ENCODE peak calls at places on chromosomes 4 and X, in eight cellular contexts. U, F, H, G, V, Y, S and P are unnamed samples.

GRCh38 chrX:44157293-44157692 is 184.1 kb upstream of the NDP start:
- DNase-seq in H (no peak), G (no peak), S (no peak), F (no peak), U (no peak), V (no peak), Y (no peak), P (no peak)

GRCh38 chrX:97597954-97598353 is 714.2 kb downstream of the RPA4 start:
- DNase-seq in S (no peak), Y (no peak), V (no peak), H (no peak), F (no peak), U (no peak), G (no peak), P (no peak)

GRCh38 chr4:54525602-54526001 is 132.2 kb upstream of the KIT start:
- DNase-seq in V (no peak), G (no peak), H (peak), F (peak), Y (no peak), S (no peak), U (peak), P (no peak)

GRCh38 chr4:184653650-184654049 is 4.1 kb downstream of the PRIMPOL start:
- DNase-seq in G (no peak), Y (no peak), U (peak), V (no peak), H (peak), S (no peak), F (no peak), P (no peak)

GRCh38 chr4:162659716-162660115 is 495.9 kb upstream of the FSTL5 start:
- DNase-seq in F (no peak), G (no peak), S (no peak), H (no peak), Y (no peak), V (no peak), U (no peak), P (no peak)

GRCh38 chr4:189396435-189396834 is 544.2 kb upstream of the FRG1 start:
- DNase-seq in S (no peak), U (no peak), G (no peak), Y (no peak), F (no peak), H (no peak), V (no peak), P (no peak)

GRCh38 chrX:7927259-7928167 is at the start of gene PNPLA4:
- DNase-seq in Y (peak), G (peak), F (peak), H (peak), S (peak), U (peak), V (peak), P (peak)

GRCh38 chr4:128153795-128154194 is 92.7 kb downstream of the LARP1B start:
- DNase-seq in S (no peak), H (no peak), U (no peak), G (no peak), Y (no peak), V (no peak), F (no peak), P (no peak)

GRCh38 chrX:13077168-13077567 is 32.7 kb upstream of the FAM9C start:
- DNase-seq in S (no peak), H (no peak), V (no peak), U (no peak), F (peak), G (no peak), Y (no peak), P (no peak)

GRCh38 chr4:107468812-107469211 is 251.2 kb downstream of the PAPSS1 start:
- DNase-seq in V (no peak), F (no peak), S (no peak), H (peak), Y (no peak), U (no peak), G (no peak), P (no peak)

GRCh38 chr4:10738826-10739489 is 54.4 kb upstream of the CLNK start:
- DNase-seq in V (no peak), S (no peak), Y (no peak), H (peak), G (no peak), U (no peak), F (peak), P (no peak)

GRCh38 chrX:114583646-114584433 is at the start of gene HTR2C:
- DNase-seq in H (no peak), F (no peak), G (no peak), V (no peak), U (no peak), Y (no peak), S (no peak), P (no peak)

GRCh38 chr4:183444953-183445543 is 612 bp downstream of the CDKN2AIP start:
- DNase-seq in G (peak), Y (peak), H (no peak), U (no peak), F (no peak), S (peak), V (peak), P (no peak)

GRCh38 chr4:5772528-5773270 is 61.7 kb downstream of the EVC start:
- DNase-seq in U (no peak), V (peak), Y (peak), H (no peak), F (no peak), S (no peak), G (no peak), P (no peak)

GRCh38 chr4:20487446-20487845 is 212.8 kb upstream of the PACRGL start:
- DNase-seq in S (no peak), H (peak), U (peak), V (no peak), Y (no peak), G (no peak), F (no peak), P (no peak)

GRCh38 chr4:150302553-150302952 is 224.3 kb downstream of the DCLK2 start:
- DNase-seq in Y (no peak), U (peak), G (no peak), S (no peak), H (peak), V (no peak), F (peak), P (no peak)

GRCh38 chr4:27239651-27240050 is 379.0 kb downstream of the STIM2 start:
- DNase-seq in G (no peak), S (no peak), U (no peak), Y (no peak), V (no peak), F (peak), H (peak), P (no peak)

GRCh38 chrX:85963736-85964135 is 83.6 kb downstream of the CHM start:
- DNase-seq in V (no peak), S (no peak), Y (no peak), G (no peak), U (peak), H (peak), F (peak), P (no peak)

GRCh38 chr4:129146639-129147038 is 50.7 kb downstream of the C4orf33 start:
- DNase-seq in G (no peak), S (no peak), U (no peak), V (no peak), Y (no peak), H (no peak), F (no peak), P (no peak)

GRCh38 chr4:5943561-5943960 is 50.7 kb upstream of the CRMP1 start:
- DNase-seq in S (no peak), H (no peak), V (no peak), F (no peak), G (no peak), Y (no peak), U (no peak), P (no peak)

GRCh38 chr4:138904793-138905192 is 110.8 kb upstream of the NOCT start:
- DNase-seq in V (no peak), H (no peak), G (no peak), Y (no peak), S (no peak), F (no peak), U (no peak), P (no peak)

GRCh38 chrX:101462892-101463291 is 22.4 kb upstream of the ARMCX4 start:
- DNase-seq in Y (no peak), F (peak), S (no peak), G (peak), V (peak), U (no peak), H (peak), P (peak)

GRCh38 chr4:151418385-151418784 is 9.4 kb downstream of the FHIP1A start:
- DNase-seq in V (no peak), S (no peak), G (no peak), Y (no peak), U (peak), H (peak), F (peak), P (peak)

GRCh38 chr4:92050875-92051274 is 252.9 kb upstream of the GRID2 start:
- DNase-seq in U (no peak), S (no peak), G (peak), Y (no peak), H (no peak), V (no peak), F (no peak), P (no peak)

GRCh38 chr4:166435449-166435848 is 562.4 kb downstream of the TLL1 start:
- DNase-seq in H (peak), U (peak), S (no peak), G (no peak), F (peak), V (no peak), Y (no peak), P (no peak)

GRCh38 chr4:64538219-64538618 is 129.0 kb upstream of the TECRL start:
- DNase-seq in V (peak), U (no peak), H (no peak), Y (no peak), F (no peak), S (no peak), G (no peak), P (no peak)

GRCh38 chr4:157992038-157992706 is 180.7 kb downstream of the GASK1B start:
- DNase-seq in G (peak), Y (no peak), U (no peak), H (peak), S (no peak), V (peak), F (peak), P (peak)

GRCh38 chrX:141642979-141643378 is 53.5 kb downstream of the SPANXA2 start:
- DNase-seq in H (peak), F (peak), Y (no peak), S (no peak), V (no peak), U (no peak), G (no peak), P (no peak)

GRCh38 chr4:130214268-130214667 is 1118.3 kb downstream of the C4orf33 start:
- DNase-seq in U (no peak), V (no peak), H (no peak), S (no peak), F (no peak), Y (no peak), G (no peak), P (no peak)

GRCh38 chr4:100428051-100428450 is 89.8 kb downstream of the EMCN start:
- DNase-seq in F (peak), Y (no peak), S (no peak), G (no peak), H (peak), V (no peak), U (no peak), P (peak)

GRCh38 chrX:3713225-3713936 is at the start of gene PRKX:
- DNase-seq in F (peak), V (peak), H (peak), G (peak), U (no peak), Y (peak), S (peak), P (peak)

GRCh38 chrX:46627700-46628405 is 54.3 kb downstream of the CHST7 start:
- DNase-seq in F (no peak), H (no peak), U (no peak), Y (no peak), G (no peak), S (no peak), V (no peak), P (no peak)

GRCh38 chrX:133461226-133461625 is 45.9 kb upstream of the GPC4 start:
- DNase-seq in V (no peak), U (no peak), G (no peak), F (no peak), S (peak), Y (no peak), H (no peak), P (no peak)

GRCh38 chrX:133838761-133839676 is 146.4 kb downstream of the GPC3 start:
- DNase-seq in G (peak), U (no peak), S (no peak), Y (no peak), F (peak), V (peak), H (peak), P (peak)

GRCh38 chrX:2732076-2732475 is 19.8 kb upstream of the XG start:
- DNase-seq in H (no peak), G (no peak), S (no peak), F (no peak), U (no peak), V (no peak), Y (no peak), P (no peak)